ENCODE peak calls at places on chromosomes 4 and X, in five cellular contexts. One of them, this sample, is unnamed. For H3K4me1, the result is how much of the 10 kb centered on the place peaks cover.

GRCh38 chr4:155426953-155427352 is 50.2 kb upstream of the MAP9 start:
- DNase-seq in A549: peak
- DNase-seq in tibial artery: no peak
- DNase-seq in hepatocyte: no peak
- DNase-seq in heart right ventricle: no peak
- DNase-seq in this sample: no peak

GRCh38 chrX:29143356-29143755 is 556.1 kb downstream of the IL1RAPL1 start:
- DNase-seq in A549: no peak
- DNase-seq in heart right ventricle: no peak
- DNase-seq in hepatocyte: no peak
- DNase-seq in tibial artery: no peak
- DNase-seq in this sample: no peak

GRCh38 chr4:27861381-27861787 is 1000.7 kb downstream of the STIM2 start:
- DNase-seq in hepatocyte: peak
- DNase-seq in A549: peak
- DNase-seq in heart right ventricle: peak
- DNase-seq in tibial artery: no peak
- DNase-seq in this sample: no peak

GRCh38 chrX:49197543-49198087 is 2.4 kb downstream of the SYP start:
- DNase-seq in tibial artery: no peak
- DNase-seq in hepatocyte: no peak
- DNase-seq in A549: no peak
- DNase-seq in heart right ventricle: no peak
- DNase-seq in this sample: no peak

GRCh38 chr4:94995684-94996394 is 238.1 kb downstream of the BMPR1B start:
- DNase-seq in heart right ventricle: peak
- DNase-seq in tibial artery: peak
- DNase-seq in hepatocyte: peak
- DNase-seq in A549: peak
- DNase-seq in this sample: no peak

GRCh38 chr4:151666501-151666900 is 94.3 kb downstream of the GATB start:
- DNase-seq in tibial artery: no peak
- DNase-seq in A549: no peak
- DNase-seq in hepatocyte: no peak
- DNase-seq in heart right ventricle: no peak
- DNase-seq in this sample: no peak

GRCh38 chrX:41351923-41352322 is 18.0 kb downstream of the DDX3X start:
- DNase-seq in hepatocyte: no peak
- DNase-seq in A549: no peak
- DNase-seq in tibial artery: no peak
- DNase-seq in heart right ventricle: no peak
- DNase-seq in this sample: no peak

GRCh38 chr4:91114386-91114785 is 987.2 kb downstream of the CCSER1 start:
- DNase-seq in heart right ventricle: no peak
- DNase-seq in hepatocyte: no peak
- DNase-seq in tibial artery: no peak
- DNase-seq in A549: no peak
- DNase-seq in this sample: no peak

GRCh38 chr4:4859010-4859798 is at the start of gene MSX1:
- DNase-seq in tibial artery: peak
- DNase-seq in A549: peak
- DNase-seq in hepatocyte: peak
- DNase-seq in heart right ventricle: peak
- DNase-seq in this sample: peak

GRCh38 chr4:41538017-41538733 is at the start of gene LIMCH1:
- DNase-seq in A549: peak
- DNase-seq in heart right ventricle: peak
- DNase-seq in hepatocyte: no peak
- DNase-seq in tibial artery: peak
- DNase-seq in this sample: peak

GRCh38 chr4:119615068-119615744 is 13.4 kb downstream of the PDE5A start:
- DNase-seq in hepatocyte: no peak
- DNase-seq in heart right ventricle: no peak
- DNase-seq in tibial artery: no peak
- DNase-seq in A549: no peak
- DNase-seq in this sample: no peak

GRCh38 chrX:131792356-131792749 is 230.7 kb upstream of the STK26 start:
- DNase-seq in heart right ventricle: peak
- DNase-seq in tibial artery: no peak
- DNase-seq in A549: peak
- DNase-seq in hepatocyte: no peak
- DNase-seq in this sample: no peak

GRCh38 chr4:171169396-171169795 is 643.8 kb upstream of the GALNTL6 start:
- DNase-seq in heart right ventricle: no peak
- DNase-seq in A549: no peak
- DNase-seq in hepatocyte: no peak
- DNase-seq in tibial artery: no peak
- DNase-seq in this sample: no peak

GRCh38 chr4:73309211-73309610 is 50.6 kb upstream of the ANKRD17 start:
- DNase-seq in hepatocyte: no peak
- DNase-seq in heart right ventricle: no peak
- DNase-seq in A549: no peak
- DNase-seq in tibial artery: no peak
- DNase-seq in this sample: no peak

GRCh38 chrX:119189586-119189985 is 46.5 kb upstream of the PGRMC1 start:
- DNase-seq in A549: no peak
- DNase-seq in hepatocyte: peak
- DNase-seq in heart right ventricle: peak
- DNase-seq in tibial artery: no peak
- DNase-seq in this sample: peak

GRCh38 chr4:57405359-57405758 is 295.2 kb upstream of the IGFBP7 start:
- DNase-seq in A549: peak
- DNase-seq in heart right ventricle: no peak
- DNase-seq in tibial artery: no peak
- DNase-seq in hepatocyte: no peak
- DNase-seq in this sample: no peak

GRCh38 chr4:10879411-10880110 is 195.0 kb upstream of the CLNK start:
- DNase-seq in heart right ventricle: no peak
- DNase-seq in hepatocyte: peak
- DNase-seq in tibial artery: no peak
- DNase-seq in A549: no peak
- DNase-seq in this sample: no peak

GRCh38 chr4:128525387-128525786 is 237.8 kb upstream of the PGRMC2 start:
- DNase-seq in hepatocyte: no peak
- DNase-seq in tibial artery: no peak
- DNase-seq in A549: no peak
- DNase-seq in heart right ventricle: no peak
- DNase-seq in this sample: no peak
- H3K4me1 ChIP-seq in hepatocyte: under half
- H3K4me1 ChIP-seq in tibial artery: under half
- H3K4me1 ChIP-seq in A549: half or more
- H3K4me1 ChIP-seq in heart right ventricle: under half
- H3K4me1 ChIP-seq in this sample: half or more

GRCh38 chr4:149056615-149057014 is 614.4 kb upstream of the NR3C2 start:
- DNase-seq in hepatocyte: peak
- DNase-seq in tibial artery: no peak
- DNase-seq in A549: no peak
- DNase-seq in heart right ventricle: no peak
- DNase-seq in this sample: no peak

GRCh38 chr4:149063007-149063406 is 620.8 kb upstream of the NR3C2 start:
- DNase-seq in hepatocyte: no peak
- DNase-seq in heart right ventricle: no peak
- DNase-seq in A549: no peak
- DNase-seq in tibial artery: no peak
- DNase-seq in this sample: no peak

GRCh38 chr4:149057594-149057993 is 615.4 kb upstream of the NR3C2 start:
- DNase-seq in heart right ventricle: no peak
- DNase-seq in A549: no peak
- DNase-seq in tibial artery: no peak
- DNase-seq in hepatocyte: no peak
- DNase-seq in this sample: no peak
- H3K4me3 ChIP-seq in heart right ventricle: no peak
- H3K4me3 ChIP-seq in A549: no peak
- H3K4me3 ChIP-seq in tibial artery: no peak
- H3K4me3 ChIP-seq in hepatocyte: no peak
- H3K4me3 ChIP-seq in this sample: no peak

DNA sequence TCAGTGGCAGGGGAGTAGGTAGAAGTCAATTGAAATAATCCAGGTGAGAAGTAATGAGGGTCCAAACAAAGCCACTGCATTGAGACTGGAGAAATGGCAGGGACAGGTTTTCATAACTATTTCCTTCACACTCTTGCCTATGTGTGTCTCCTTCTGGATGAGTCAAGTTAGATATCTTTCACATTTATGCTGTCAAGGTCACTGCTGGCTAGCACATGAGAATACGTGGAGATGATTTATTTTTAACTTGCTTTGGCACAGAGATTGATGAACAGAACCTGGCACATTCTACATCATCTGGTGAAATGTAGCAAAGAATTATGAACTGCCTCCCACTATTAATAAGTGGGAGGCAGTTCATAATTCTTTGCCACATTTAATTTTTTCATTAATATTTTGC is 66.7 kb upstream of the BOD1L1 start:
- DNase-seq in A549: no peak
- DNase-seq in hepatocyte: no peak
- DNase-seq in tibial artery: no peak
- DNase-seq in heart right ventricle: peak
- DNase-seq in this sample: no peak
- H3K4me1 ChIP-seq in A549: under half
- H3K4me1 ChIP-seq in hepatocyte: under half
- H3K4me1 ChIP-seq in tibial artery: under half
- H3K4me1 ChIP-seq in heart right ventricle: under half
- H3K4me1 ChIP-seq in this sample: under half

DNA sequence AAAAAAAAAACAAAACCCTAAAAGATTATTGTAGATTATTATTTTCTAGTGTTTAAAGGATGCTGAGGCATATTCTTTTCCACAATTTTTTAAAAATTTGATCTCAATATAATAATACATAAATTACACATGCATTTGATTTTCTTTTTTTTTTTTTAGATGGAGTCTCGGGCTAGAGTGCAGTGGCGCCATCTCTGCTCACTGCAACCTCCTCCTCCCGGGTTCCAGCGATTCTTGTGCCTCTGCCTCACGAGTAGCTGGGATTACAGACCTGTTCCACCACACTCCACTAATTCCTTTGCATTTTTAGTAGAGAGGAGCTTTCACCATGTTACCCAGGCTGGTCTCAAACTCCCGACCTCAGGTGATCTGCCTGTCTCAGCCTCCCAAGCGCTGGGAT is 83.5 kb upstream of the TSPAN5 start:
- DNase-seq in A549: no peak
- DNase-seq in heart right ventricle: no peak
- DNase-seq in hepatocyte: no peak
- DNase-seq in tibial artery: no peak
- DNase-seq in this sample: no peak
- H3K4me3 ChIP-seq in A549: peak
- H3K4me3 ChIP-seq in heart right ventricle: no peak
- H3K4me3 ChIP-seq in hepatocyte: no peak
- H3K4me3 ChIP-seq in tibial artery: no peak
- H3K4me3 ChIP-seq in this sample: no peak